ENCODE peak calls at places on chromosome 5, in five cellular contexts. V is suprapubic skin, E is heart right ventricle, O is A549, T is ovary. B is an unnamed sample.

GRCh38 chr5:153613143-153613542 is 122.7 kb downstream of the GRIA1 start:
- DNase-seq in V (no peak), E (no peak), O (no peak), T (no peak), B (no peak)

GRCh38 chr5:80672140-80672736 is 17.5 kb upstream of the DHFR start:
- DNase-seq in V (peak; percentile 66), E (peak; percentile 27), O (peak; percentile 79), T (peak; percentile 55), B (no peak)

GRCh38 chr5:54037205-54037604 is 273.2 kb downstream of the ARL15 start:
- DNase-seq in V (no peak), E (no peak), O (no peak), T (no peak), B (no peak)

GRCh38 chr5:177412603-177413233 is 3.4 kb upstream of the F12 start:
- DNase-seq in V (no peak), E (no peak), O (no peak), T (no peak), B (no peak)

GRCh38 chr5:68730220-68731010 is 363.4 kb upstream of the SLC30A5 start:
- DNase-seq in V (no peak), E (no peak), O (peak; percentile 33), T (peak; percentile 42), B (no peak)

GRCh38 chr5:133864711-133865110 is 103.7 kb downstream of the C5orf15 start:
- DNase-seq in V (no peak), E (no peak), O (no peak), T (no peak), B (no peak)

GRCh38 chr5:90802695-90803317 is 244.2 kb downstream of the ADGRV1 start:
- DNase-seq in V (no peak), E (no peak), O (peak; percentile 60), T (no peak), B (no peak)

GRCh38 chr5:81838307-81838906 is 87.5 kb upstream of the SSBP2 start:
- DNase-seq in V (no peak), E (no peak), O (peak; percentile 62), T (no peak), B (no peak)

GRCh38 chr5:59729820-59730219 is 163.7 kb downstream of the PDE4D start:
- DNase-seq in V (no peak), E (no peak), O (no peak), T (no peak), B (no peak)

GRCh38 chr5:143262393-143263174 is 140.9 kb downstream of the NR3C1 start:
- DNase-seq in V (no peak), E (no peak), O (peak; percentile 71), T (no peak), B (no peak)

GRCh38 chr5:110288766-110289165 is 437.7 kb downstream of the TMEM232 start:
- DNase-seq in V (no peak), E (no peak), O (no peak), T (no peak), B (no peak)

GRCh38 chr5:116487045-116487444 is 87.6 kb downstream of the SEMA6A start:
- DNase-seq in V (no peak), E (no peak), O (no peak), T (no peak), B (no peak)

GRCh38 chr5:171168177-171168576 is 140.9 kb upstream of the TLX3 start:
- DNase-seq in V (no peak), E (no peak), O (no peak), T (no peak), B (no peak)

GRCh38 chr5:139592289-139592688 is 31.1 kb downstream of the UBE2D2 start:
- DNase-seq in V (no peak), E (no peak), O (no peak), T (no peak), B (no peak)

GRCh38 chr5:93621340-93621872 is 38.4 kb downstream of the NR2F1 start:
- DNase-seq in V (peak; percentile 71), E (peak; percentile 83), O (peak; percentile 89), T (peak; percentile 77), B (peak; percentile 83)

GRCh38 chr5:124444147-124444775 is 302.2 kb downstream of the ZNF608 start:
- DNase-seq in V (no peak), E (no peak), O (no peak), T (no peak), B (no peak)

GRCh38 chr5:179618923-179619554 is 4.4 kb downstream of the HNRNPH1 start:
- DNase-seq in V (peak; percentile 31), E (no peak), O (no peak), T (no peak), B (no peak)

GRCh38 chr5:32504923-32505596 is 60.5 kb upstream of the ZFR start:
- DNase-seq in V (peak; percentile 71), E (peak; percentile 53), O (no peak), T (peak; percentile 53), B (no peak)

GRCh38 chr5:123670981-123671557 is 159.1 kb downstream of the CSNK1G3 start:
- DNase-seq in V (no peak), E (no peak), O (peak; percentile 47), T (peak; percentile 12), B (no peak)

GRCh38 chr5:88890070-88890781 is 7.2 kb upstream of the MEF2C start:
- DNase-seq in V (no peak), E (no peak), O (no peak), T (no peak), B (no peak)

GRCh38 chr5:164235176-164235914 is 729.9 kb downstream of the MAT2B start:
- DNase-seq in V (no peak), E (no peak), O (no peak), T (no peak), B (no peak)

GRCh38 chr5:147403659-147404640 is 105.9 kb downstream of the DPYSL3 start:
- DNase-seq in V (peak; percentile 81), E (peak; percentile 40), O (peak; percentile 63), T (peak; percentile 70), B (peak; percentile 93)

GRCh38 chr5:15499528-15500325 is at the start of gene FBXL7:
- DNase-seq in V (peak; percentile 82), E (peak; percentile 87), O (peak; percentile 61), T (peak; percentile 81), B (peak; percentile 87)

GRCh38 chr5:123803359-123803758 is 291.4 kb downstream of the CSNK1G3 start:
- DNase-seq in V (no peak), E (no peak), O (no peak), T (no peak), B (no peak)

GRCh38 chr5:103918668-103919367 is 356.2 kb upstream of the NUDT12 start:
- DNase-seq in V (no peak), E (no peak), O (no peak), T (no peak), B (no peak)

DNA sequence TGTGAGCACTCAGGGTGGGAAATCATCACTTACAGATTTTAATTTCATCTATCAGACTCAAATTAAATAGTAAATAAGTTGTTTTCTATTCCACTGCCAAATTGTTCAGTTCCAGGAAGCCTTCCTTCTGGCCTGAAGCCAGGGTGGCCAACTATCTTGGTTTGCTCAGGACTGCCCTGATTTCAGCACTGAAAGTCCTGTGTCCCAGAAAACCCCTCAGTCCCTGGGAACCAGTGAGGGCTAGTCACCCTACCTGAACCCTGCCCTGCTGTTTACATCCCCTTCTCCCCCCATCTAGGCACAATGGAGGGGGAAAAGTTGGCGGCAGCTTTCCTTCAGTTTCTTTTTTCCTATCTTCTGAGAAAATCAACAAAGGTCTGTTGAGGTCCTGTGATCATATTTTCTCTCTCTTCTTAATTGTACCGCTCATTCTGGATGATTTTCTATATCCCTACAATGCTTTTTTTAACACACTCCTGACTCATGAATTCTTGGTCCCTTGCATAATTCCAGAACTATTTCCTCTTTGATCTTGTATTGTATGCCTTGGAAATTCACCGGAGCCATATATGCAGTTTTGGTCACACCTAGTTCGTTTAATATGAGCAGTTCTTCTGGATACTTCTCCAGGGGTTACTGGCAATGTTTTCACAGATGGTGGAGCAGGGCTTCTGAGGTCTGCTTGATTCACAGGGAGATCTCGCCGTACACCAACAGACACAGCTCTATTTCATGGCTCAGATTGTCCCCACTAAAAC is 103.8 kb downstream of the MAP1B start:
- DNase-seq in V (no peak), E (peak; percentile 42), O (peak; percentile 39), T (peak; percentile 40), B (no peak)
- H3K4me3 ChIP-seq in V (no peak overlapping the region), E (no peak overlapping the region), O (no peak overlapping the region), T (no peak overlapping the region), B (peak overlapping the region; percentile 1)

GRCh38 chr5:173056783-173057061 is 570 bp downstream of the CREBRF start:
- DNase-seq in V (no peak), E (no peak), O (no peak), T (no peak), B (no peak)

GRCh38 chr5:173055983-173056782 is at the start of gene CREBRF:
- DNase-seq in V (peak; percentile 99), E (peak; percentile 98), O (peak; percentile 94), T (peak; percentile 98), B (peak; percentile 99)

GRCh38 chr5:173057062-173057924 is 1.1 kb downstream of the CREBRF start:
- DNase-seq in V (peak; percentile 100), E (peak; percentile 99), O (peak; percentile 99), T (peak; percentile 98), B (peak; percentile 99)

GRCh38 chr5:173065155-173065554 is 9.0 kb downstream of the CREBRF start:
- DNase-seq in V (no peak), E (no peak), O (no peak), T (no peak), B (no peak)

GRCh38 chr5:173062141-173062540 is 6.0 kb downstream of the CREBRF start:
- DNase-seq in V (no peak), E (no peak), O (no peak), T (no peak), B (no peak)
- H3K27ac ChIP-seq in V (no peak overlapping the region), E (no peak overlapping the region), O (no peak overlapping the region), T (no peak overlapping the region), B (no peak overlapping the region)

DNA sequence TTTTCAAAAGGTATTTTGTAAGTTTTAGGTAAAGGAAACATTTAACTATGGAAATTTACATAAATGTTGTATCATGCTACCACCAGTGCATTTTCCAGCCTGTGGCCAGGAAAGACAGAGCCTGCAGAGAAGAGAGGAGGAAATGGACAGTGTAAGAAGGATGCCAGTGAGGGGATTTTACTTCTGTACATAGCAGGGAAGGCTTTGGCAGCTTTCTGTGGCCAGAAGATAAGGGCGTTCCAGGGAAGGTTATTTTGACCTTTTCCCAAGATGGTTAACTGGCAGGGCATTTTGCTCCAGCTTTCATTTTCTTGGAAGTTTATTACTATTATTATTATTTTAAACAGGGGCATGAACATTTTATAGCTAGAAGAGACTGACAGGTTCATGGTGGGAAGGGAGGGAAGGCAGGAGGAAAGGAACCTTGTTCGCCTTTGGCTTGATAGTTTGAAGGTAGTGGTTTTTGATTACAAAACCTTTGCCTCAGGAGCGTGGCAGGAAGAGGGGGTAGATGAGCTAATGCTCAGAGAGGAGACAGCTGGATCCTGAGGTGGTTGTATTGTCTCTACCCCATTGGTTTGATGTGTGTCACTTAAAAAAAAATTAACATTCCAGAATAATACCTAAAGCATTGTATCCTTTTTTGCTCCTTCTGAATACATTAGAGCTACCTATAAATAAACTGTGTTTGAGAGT is 4.1 kb downstream of the ISOC1 start:
- DNase-seq in V (no peak), E (no peak), O (no peak), T (no peak), B (no peak)
- H3K4me3 ChIP-seq in V (peak overlapping the region; percentile 20), E (peak overlapping the region; percentile 86), O (no peak overlapping the region), T (peak overlapping the region; percentile 10), B (no peak overlapping the region)

GRCh38 chr5:168299372-168299771 is 7.9 kb downstream of the WWC1 start:
- DNase-seq in V (no peak), E (no peak), O (no peak), T (no peak), B (no peak)

GRCh38 chr5:168302785-168303184 is 11.3 kb downstream of the WWC1 start:
- DNase-seq in V (no peak), E (no peak), O (peak; percentile 64), T (no peak), B (no peak)

GRCh38 chr5:168298949-168299348 is 7.5 kb downstream of the WWC1 start:
- DNase-seq in V (no peak), E (no peak), O (no peak), T (no peak), B (no peak)

GRCh38 chr5:168301593-168302388 is 10.3 kb downstream of the WWC1 start:
- DNase-seq in V (no peak), E (no peak), O (peak; percentile 91), T (no peak), B (no peak)

GRCh38 chr5:168300377-168301182 is 9.1 kb downstream of the WWC1 start:
- DNase-seq in V (no peak), E (no peak), O (no peak), T (no peak), B (no peak)
- H3K27ac ChIP-seq in V (no peak overlapping the region), E (no peak overlapping the region), O (peak overlapping the region; percentile 92), T (no peak overlapping the region), B (no peak overlapping the region)